ENCODE peak calls at places on chromosomes 6 and 20, in seven cellular contexts. P, G, V, N, O, M and H are unnamed samples.
A peak's percentile ranks its signal among the peaks of the same experiment; 100 is the strongest.

GRCh38 chr6:122877302-122877701 is 88.2 kb downstream of the SMPDL3A start:
- DNase-seq in M (no peak), O (no peak), N (no peak), G (no peak), V (no peak), P (no peak), H (no peak)

GRCh38 chr20:433300-433975 is 25.3 kb downstream of the RBCK1 start:
- DNase-seq in N (no peak), O (no peak), M (no peak), V (no peak), P (no peak), G (peak; percentile 41), H (no peak)

GRCh38 chr6:147833607-147834006 is 325.1 kb downstream of the SAMD5 start:
- DNase-seq in V (no peak), N (no peak), G (no peak), M (no peak), O (no peak), P (no peak), H (no peak)

GRCh38 chr6:82197784-82198183 is 49.8 kb downstream of the IBTK start:
- DNase-seq in V (no peak), M (no peak), P (no peak), O (no peak), N (no peak), G (no peak), H (no peak)

GRCh38 chr6:13462380-13463326 is 24.7 kb downstream of the GFOD1 start:
- DNase-seq in P (no peak), O (no peak), N (peak; percentile 83), V (no peak), M (no peak), G (no peak), H (no peak)

GRCh38 chr6:73309534-73309783 is 44.6 kb downstream of the DPPA5 start:
- DNase-seq in N (no peak), G (no peak), M (no peak), P (no peak), O (no peak), V (no peak), H (no peak)

GRCh38 chr6:125014157-125014957 is 52.1 kb downstream of the RNF217 start:
- DNase-seq in P (no peak), G (no peak), M (no peak), O (no peak), N (peak; percentile 1), V (peak; percentile 65), H (peak; percentile 59)

GRCh38 chr6:170225852-170226417 is 64.9 kb downstream of the DLL1 start:
- DNase-seq in O (peak; percentile 16), V (no peak), G (peak; percentile 13), P (no peak), M (no peak), N (no peak), H (no peak)

GRCh38 chr6:6007311-6008113 is 787 bp upstream of the NRN1 start:
- DNase-seq in G (no peak), N (peak; percentile 89), O (no peak), P (peak; percentile 76), M (no peak), V (peak; percentile 12), H (no peak)

GRCh38 chr6:163314791-163315404 is 99.6 kb upstream of the QKI start:
- DNase-seq in V (no peak), P (no peak), N (no peak), M (no peak), O (no peak), G (no peak), H (no peak)

GRCh38 chr6:144710207-144710606 is 425.1 kb downstream of the UTRN start:
- DNase-seq in P (no peak), M (no peak), G (no peak), V (peak; percentile 82), O (no peak), N (no peak), H (peak; percentile 42)

GRCh38 chr20:3084986-3085360 is 449 bp upstream of the AVP start:
- DNase-seq in O (no peak), G (no peak), N (no peak), P (no peak), M (no peak), V (no peak), H (no peak)

GRCh38 chr20:64065062-64065972 is 2.3 kb downstream of the TCEA2 start:
- DNase-seq in N (peak; percentile 70), P (no peak), G (no peak), V (no peak), O (no peak), M (no peak), H (no peak)

GRCh38 chr6:55643868-55644267 is 64.9 kb upstream of the HMGCLL1 start:
- DNase-seq in V (no peak), N (no peak), O (no peak), M (no peak), P (no peak), G (no peak), H (no peak)

GRCh38 chr6:148869589-148869988 is 122.8 kb downstream of the UST start:
- DNase-seq in M (no peak), P (no peak), V (peak; percentile 81), N (no peak), O (no peak), G (peak; percentile 51), H (peak; percentile 80)

GRCh38 chr20:49483018-49483705 is 694 bp upstream of the KCNB1 start:
- DNase-seq in O (peak; percentile 37), P (peak; percentile 61), M (no peak), G (no peak), V (no peak), N (no peak), H (no peak)

GRCh38 chr6:30441171-30441570 is 48.1 kb upstream of the HLA-E start:
- DNase-seq in N (no peak), M (no peak), V (no peak), G (no peak), P (no peak), O (no peak), H (no peak)

GRCh38 chr20:15446373-15446772 is 1109.0 kb upstream of the FLRT3 start:
- DNase-seq in M (no peak), G (no peak), V (no peak), P (no peak), O (peak; percentile 57), N (no peak), H (no peak)

GRCh38 chr6:4350571-4351505 is 215.5 kb upstream of the ECI2 start:
- DNase-seq in P (no peak), V (no peak), O (peak; percentile 55), G (peak; percentile 39), M (no peak), N (no peak), H (no peak)

GRCh38 chr6:78908621-78909020 is 41.3 kb downstream of the IRAK1BP1 start:
- DNase-seq in V (no peak), M (no peak), O (no peak), G (no peak), P (no peak), N (no peak), H (no peak)

GRCh38 chr20:53662595-53662994 is 69.0 kb upstream of the ZNF217 start:
- DNase-seq in N (no peak), O (no peak), G (no peak), M (no peak), P (no peak), V (no peak), H (no peak)

GRCh38 chr20:53660078-53660909 is 66.7 kb upstream of the ZNF217 start:
- DNase-seq in N (peak; percentile 41), M (no peak), P (peak; percentile 37), O (peak; percentile 48), V (no peak), G (peak; percentile 5), H (no peak)

GRCh38 chr20:53658327-53658726 is 64.7 kb upstream of the ZNF217 start:
- DNase-seq in G (no peak), N (no peak), V (no peak), P (no peak), M (no peak), O (no peak), H (no peak)

GRCh38 chr20:53658973-53659372 is 65.3 kb upstream of the ZNF217 start:
- DNase-seq in N (no peak), V (no peak), P (no peak), M (no peak), O (no peak), G (no peak), H (no peak)

GRCh38 chr20:53660947-53661381 is 67.3 kb upstream of the ZNF217 start:
- DNase-seq in G (no peak), M (no peak), P (no peak), N (peak; percentile 79), O (no peak), V (no peak), H (no peak)
- TF ChIP-seq CTCF in G (no peak), M (no peak), P (no peak), N (peak; percentile 59), O (no peak), V (no peak), H (no peak)

GRCh38 chr20:57103146-57103800 is 163.2 kb downstream of the BMP7 start:
- DNase-seq in N (no peak), V (no peak), M (no peak), G (no peak), P (no peak), O (no peak), H (no peak)
- H3K27ac ChIP-seq in N (no peak overlapping the region), V (no peak overlapping the region), M (no peak overlapping the region), G (no peak overlapping the region), P (no peak overlapping the region), O (no peak overlapping the region), H (no peak overlapping the region)

GRCh38 chr6:156616495-156616894 is 160.7 kb upstream of the ARID1B start:
- DNase-seq in V (no peak), P (no peak), M (no peak), O (no peak), N (no peak), G (no peak), H (no peak)

GRCh38 chr6:156622185-156622584 is 155.0 kb upstream of the ARID1B start:
- DNase-seq in V (no peak), O (no peak), N (no peak), P (no peak), G (no peak), M (no peak), H (no peak)

GRCh38 chr6:156617376-156617775 is 159.8 kb upstream of the ARID1B start:
- DNase-seq in O (no peak), N (no peak), P (no peak), M (no peak), G (peak; percentile 80), V (peak; percentile 9), H (no peak)

GRCh38 chr6:156613996-156614395 is 163.2 kb upstream of the ARID1B start:
- DNase-seq in G (no peak), N (no peak), P (no peak), O (no peak), V (no peak), M (no peak), H (no peak)

DNA sequence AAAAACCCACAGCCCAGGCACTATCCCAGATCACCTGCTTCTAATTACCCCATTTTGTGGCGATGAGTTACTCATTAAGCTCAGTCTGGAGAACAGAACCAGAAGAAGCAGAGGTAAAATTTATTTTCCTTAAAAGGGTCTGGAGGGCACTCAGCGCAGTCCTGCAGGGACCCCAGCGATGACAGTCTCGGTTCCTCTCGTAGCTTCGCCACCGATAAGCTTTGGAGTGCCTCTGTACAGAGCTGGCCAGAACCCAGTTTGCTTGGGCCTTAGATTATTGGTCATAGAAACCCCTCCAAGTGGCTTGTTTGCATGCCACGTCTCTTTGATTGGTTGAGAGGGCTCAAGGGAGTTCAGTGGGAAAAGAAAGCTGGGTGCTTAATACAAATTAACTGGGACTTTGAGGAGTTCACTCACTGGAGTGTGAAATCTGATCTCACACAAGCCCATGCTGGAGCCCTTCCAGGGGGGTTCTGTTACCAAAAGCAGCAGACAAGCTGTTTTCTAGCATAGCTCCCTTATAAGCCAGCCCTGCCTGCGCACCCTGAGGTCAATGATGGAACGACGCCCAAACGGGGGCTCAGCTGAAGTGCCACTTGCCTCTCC is 158.5 kb upstream of the ARID1B start:
- DNase-seq in M (no peak), V (no peak), G (no peak), N (no peak), P (peak; percentile 63), O (no peak), H (no peak)
- TF ChIP-seq CTCF in M (no peak), V (peak; percentile 25), G (no peak), N (no peak), P (peak; percentile 52), O (no peak), H (no peak)

GRCh38 chr6:31578461-31579118 is 3.2 kb downstream of the TNF start:
- DNase-seq in V (no peak), O (no peak), M (no peak), G (no peak), N (no peak), P (peak; percentile 83), H (no peak)
- H3K27ac ChIP-seq in V (no peak overlapping the region), O (no peak overlapping the region), M (no peak overlapping the region), G (no peak overlapping the region), N (no peak overlapping the region), P (no peak overlapping the region), H (no peak overlapping the region)